ENCODE peak calls at places on chromosomes 11 and 22, in nine cellular contexts. One of them, this sample, is unnamed.

GRCh38 chr11:71496421-71496820 is 30.6 kb upstream of the KRTAP5-7 start:
- DNase-seq in coronary artery: no peak
- DNase-seq in hepatocyte: no peak
- DNase-seq in A549: no peak
- DNase-seq in GM23248: no peak
- DNase-seq in keratinocyte: no peak
- DNase-seq in heart left ventricle: no peak
- DNase-seq in testis: peak; percentile 0
- DNase-seq in pancreas: no peak
- DNase-seq in this sample: no peak

GRCh38 chr22:26526165-26526564 is 13.9 kb upstream of the TFIP11 start:
- DNase-seq in keratinocyte: no peak
- DNase-seq in pancreas: no peak
- DNase-seq in coronary artery: no peak
- DNase-seq in testis: no peak
- DNase-seq in GM23248: no peak
- DNase-seq in heart left ventricle: no peak
- DNase-seq in A549: no peak
- DNase-seq in hepatocyte: no peak
- DNase-seq in this sample: no peak

GRCh38 chr22:22342697-22343602 is 98.4 kb downstream of the VPREB1 start:
- DNase-seq in keratinocyte: peak; percentile 66
- DNase-seq in heart left ventricle: no peak
- DNase-seq in GM23248: peak; percentile 26
- DNase-seq in pancreas: peak; percentile 94
- DNase-seq in hepatocyte: peak; percentile 91
- DNase-seq in A549: peak; percentile 49
- DNase-seq in coronary artery: no peak
- DNase-seq in testis: peak; percentile 81
- DNase-seq in this sample: no peak

GRCh38 chr22:38881464-38881871 is 9.5 kb upstream of the CBX6 start:
- DNase-seq in testis: peak; percentile 67
- DNase-seq in A549: no peak
- DNase-seq in coronary artery: peak; percentile 92
- DNase-seq in heart left ventricle: peak; percentile 56
- DNase-seq in pancreas: no peak
- DNase-seq in keratinocyte: no peak
- DNase-seq in GM23248: peak; percentile 91
- DNase-seq in hepatocyte: no peak
- DNase-seq in this sample: peak; percentile 27

GRCh38 chr22:37631448-37632173 is 7.9 kb upstream of the SH3BP1 start:
- DNase-seq in A549: no peak
- DNase-seq in hepatocyte: no peak
- DNase-seq in keratinocyte: no peak
- DNase-seq in pancreas: no peak
- DNase-seq in GM23248: no peak
- DNase-seq in testis: no peak
- DNase-seq in coronary artery: no peak
- DNase-seq in heart left ventricle: no peak
- DNase-seq in this sample: no peak

GRCh38 chr11:45259607-45260006 is 26.5 kb downstream of the SYT13 start:
- DNase-seq in GM23248: peak; percentile 53
- DNase-seq in testis: no peak
- DNase-seq in heart left ventricle: no peak
- DNase-seq in A549: peak; percentile 46
- DNase-seq in hepatocyte: peak; percentile 53
- DNase-seq in keratinocyte: no peak
- DNase-seq in pancreas: peak; percentile 66
- DNase-seq in coronary artery: no peak
- DNase-seq in this sample: no peak

GRCh38 chr11:67056640-67057409 is at the start of gene RHOD:
- DNase-seq in keratinocyte: no peak
- DNase-seq in A549: no peak
- DNase-seq in hepatocyte: peak; percentile 89
- DNase-seq in GM23248: peak; percentile 68
- DNase-seq in heart left ventricle: peak; percentile 63
- DNase-seq in testis: peak; percentile 46
- DNase-seq in pancreas: peak; percentile 87
- DNase-seq in coronary artery: no peak
- DNase-seq in this sample: no peak

GRCh38 chr22:27317961-27318360 is 483.6 kb downstream of the MN1 start:
- DNase-seq in testis: no peak
- DNase-seq in GM23248: no peak
- DNase-seq in heart left ventricle: no peak
- DNase-seq in pancreas: no peak
- DNase-seq in hepatocyte: peak; percentile 34
- DNase-seq in A549: no peak
- DNase-seq in keratinocyte: no peak
- DNase-seq in coronary artery: no peak
- DNase-seq in this sample: no peak

GRCh38 chr11:124745835-124746620 is 6.0 kb downstream of the VSIG2 start:
- DNase-seq in testis: no peak
- DNase-seq in A549: peak; percentile 24
- DNase-seq in GM23248: peak; percentile 14
- DNase-seq in coronary artery: no peak
- DNase-seq in pancreas: peak; percentile 72
- DNase-seq in heart left ventricle: no peak
- DNase-seq in keratinocyte: no peak
- DNase-seq in hepatocyte: peak; percentile 60
- DNase-seq in this sample: no peak

GRCh38 chr11:33000181-33000580 is 15.5 kb upstream of the DEPDC7 start:
- DNase-seq in testis: no peak
- DNase-seq in keratinocyte: no peak
- DNase-seq in hepatocyte: no peak
- DNase-seq in pancreas: no peak
- DNase-seq in heart left ventricle: no peak
- DNase-seq in coronary artery: no peak
- DNase-seq in GM23248: peak; percentile 80
- DNase-seq in A549: no peak
- DNase-seq in this sample: no peak

GRCh38 chr11:20013346-20014066 is 146.8 kb downstream of the DBX1 start:
- DNase-seq in pancreas: no peak
- DNase-seq in keratinocyte: no peak
- DNase-seq in testis: no peak
- DNase-seq in coronary artery: no peak
- DNase-seq in GM23248: no peak
- DNase-seq in heart left ventricle: peak; percentile 56
- DNase-seq in A549: no peak
- DNase-seq in hepatocyte: peak; percentile 71
- DNase-seq in this sample: no peak

GRCh38 chr11:65126624-65127274 is 4.6 kb downstream of the MRPL49 start:
- DNase-seq in testis: no peak
- DNase-seq in A549: no peak
- DNase-seq in pancreas: no peak
- DNase-seq in coronary artery: no peak
- DNase-seq in hepatocyte: no peak
- DNase-seq in heart left ventricle: peak; percentile 14
- DNase-seq in keratinocyte: no peak
- DNase-seq in GM23248: no peak
- DNase-seq in this sample: no peak

GRCh38 chr11:111469200-111469599 is 43.0 kb downstream of the BTG4 start:
- DNase-seq in heart left ventricle: no peak
- DNase-seq in pancreas: no peak
- DNase-seq in testis: no peak
- DNase-seq in GM23248: peak; percentile 14
- DNase-seq in A549: no peak
- DNase-seq in hepatocyte: no peak
- DNase-seq in coronary artery: peak; percentile 28
- DNase-seq in keratinocyte: no peak
- DNase-seq in this sample: no peak

GRCh38 chr22:46096051-46096450 is 54.3 kb upstream of the PPARA start:
- DNase-seq in pancreas: no peak
- DNase-seq in heart left ventricle: no peak
- DNase-seq in A549: no peak
- DNase-seq in coronary artery: no peak
- DNase-seq in hepatocyte: no peak
- DNase-seq in GM23248: no peak
- DNase-seq in testis: no peak
- DNase-seq in keratinocyte: no peak
- DNase-seq in this sample: no peak
- H3K27ac ChIP-seq in pancreas: peak overlapping the region; percentile 0
- H3K27ac ChIP-seq in heart left ventricle: peak overlapping the region; percentile 1
- H3K27ac ChIP-seq in A549: peak overlapping the region; percentile 56
- H3K27ac ChIP-seq in coronary artery: peak overlapping the region; percentile 100
- H3K27ac ChIP-seq in hepatocyte: no peak overlapping the region
- H3K27ac ChIP-seq in GM23248: peak overlapping the region; percentile 82
- H3K27ac ChIP-seq in testis: peak overlapping the region; percentile 62
- H3K27ac ChIP-seq in keratinocyte: no peak overlapping the region
- H3K27ac ChIP-seq in this sample: peak overlapping the region; percentile 80

GRCh38 chr22:31173386-31174145 is 13.6 kb downstream of the RNF185 start:
- DNase-seq in coronary artery: no peak
- DNase-seq in hepatocyte: peak; percentile 29
- DNase-seq in testis: no peak
- DNase-seq in heart left ventricle: no peak
- DNase-seq in A549: peak; percentile 32
- DNase-seq in pancreas: no peak
- DNase-seq in keratinocyte: no peak
- DNase-seq in GM23248: peak; percentile 93
- DNase-seq in this sample: no peak
- H3K27ac ChIP-seq in coronary artery: peak overlapping the region; percentile 82
- H3K27ac ChIP-seq in hepatocyte: peak overlapping the region; percentile 48
- H3K27ac ChIP-seq in testis: no peak overlapping the region
- H3K27ac ChIP-seq in heart left ventricle: no peak overlapping the region
- H3K27ac ChIP-seq in A549: no peak overlapping the region
- H3K27ac ChIP-seq in pancreas: no peak overlapping the region
- H3K27ac ChIP-seq in keratinocyte: peak overlapping the region; percentile 85
- H3K27ac ChIP-seq in GM23248: peak overlapping the region; percentile 82
- H3K27ac ChIP-seq in this sample: no peak overlapping the region

DNA sequence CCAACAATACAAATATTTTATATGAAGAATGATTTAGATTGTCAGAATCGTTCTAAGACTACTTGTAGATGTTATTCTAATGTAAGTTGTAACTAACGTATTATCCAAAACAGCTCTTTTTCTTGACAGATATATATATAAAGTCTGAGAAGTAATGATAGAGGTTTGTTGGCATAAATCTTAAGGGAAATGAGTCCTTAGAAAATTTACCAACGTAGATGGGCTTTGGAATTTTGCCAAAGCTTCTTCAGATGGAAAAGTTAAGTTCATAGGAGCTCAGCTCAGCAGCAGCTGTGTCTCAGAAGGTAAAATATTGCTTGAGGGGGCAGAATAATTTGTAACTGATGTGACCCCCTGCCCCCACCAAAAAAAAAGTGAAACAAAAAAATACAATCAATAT is 66.7 kb downstream of the BID start:
- DNase-seq in keratinocyte: no peak
- DNase-seq in testis: no peak
- DNase-seq in hepatocyte: no peak
- DNase-seq in A549: no peak
- DNase-seq in GM23248: peak; percentile 72
- DNase-seq in heart left ventricle: no peak
- DNase-seq in coronary artery: no peak
- DNase-seq in pancreas: no peak
- DNase-seq in this sample: no peak
- H3K27ac ChIP-seq in keratinocyte: peak overlapping the region; percentile 13
- H3K27ac ChIP-seq in testis: no peak overlapping the region
- H3K27ac ChIP-seq in hepatocyte: peak overlapping the region; percentile 79
- H3K27ac ChIP-seq in A549: peak overlapping the region; percentile 83
- H3K27ac ChIP-seq in GM23248: peak overlapping the region; percentile 84
- H3K27ac ChIP-seq in heart left ventricle: peak overlapping the region; percentile 63
- H3K27ac ChIP-seq in coronary artery: no peak overlapping the region
- H3K27ac ChIP-seq in pancreas: peak overlapping the region; percentile 62
- H3K27ac ChIP-seq in this sample: peak overlapping the region; percentile 7

GRCh38 chr11:120517390-120518315 is 6.1 kb downstream of the GRIK4 start:
- DNase-seq in heart left ventricle: no peak
- DNase-seq in hepatocyte: peak; percentile 59
- DNase-seq in testis: no peak
- DNase-seq in pancreas: peak; percentile 44
- DNase-seq in A549: no peak
- DNase-seq in keratinocyte: no peak
- DNase-seq in GM23248: no peak
- DNase-seq in coronary artery: no peak
- DNase-seq in this sample: no peak

GRCh38 chr11:120514541-120515121 is 3.1 kb downstream of the GRIK4 start:
- DNase-seq in coronary artery: no peak
- DNase-seq in pancreas: peak; percentile 35
- DNase-seq in A549: no peak
- DNase-seq in heart left ventricle: no peak
- DNase-seq in GM23248: no peak
- DNase-seq in hepatocyte: no peak
- DNase-seq in testis: no peak
- DNase-seq in keratinocyte: no peak
- DNase-seq in this sample: no peak

GRCh38 chr11:120515186-120515723 is 3.7 kb downstream of the GRIK4 start:
- DNase-seq in keratinocyte: no peak
- DNase-seq in pancreas: peak; percentile 10
- DNase-seq in hepatocyte: no peak
- DNase-seq in A549: no peak
- DNase-seq in coronary artery: no peak
- DNase-seq in heart left ventricle: no peak
- DNase-seq in GM23248: no peak
- DNase-seq in testis: no peak
- DNase-seq in this sample: no peak

GRCh38 chr11:120518356-120518755 is 6.8 kb downstream of the GRIK4 start:
- DNase-seq in hepatocyte: no peak
- DNase-seq in GM23248: no peak
- DNase-seq in A549: no peak
- DNase-seq in keratinocyte: no peak
- DNase-seq in pancreas: peak; percentile 24
- DNase-seq in testis: no peak
- DNase-seq in coronary artery: no peak
- DNase-seq in heart left ventricle: no peak
- DNase-seq in this sample: no peak

DNA sequence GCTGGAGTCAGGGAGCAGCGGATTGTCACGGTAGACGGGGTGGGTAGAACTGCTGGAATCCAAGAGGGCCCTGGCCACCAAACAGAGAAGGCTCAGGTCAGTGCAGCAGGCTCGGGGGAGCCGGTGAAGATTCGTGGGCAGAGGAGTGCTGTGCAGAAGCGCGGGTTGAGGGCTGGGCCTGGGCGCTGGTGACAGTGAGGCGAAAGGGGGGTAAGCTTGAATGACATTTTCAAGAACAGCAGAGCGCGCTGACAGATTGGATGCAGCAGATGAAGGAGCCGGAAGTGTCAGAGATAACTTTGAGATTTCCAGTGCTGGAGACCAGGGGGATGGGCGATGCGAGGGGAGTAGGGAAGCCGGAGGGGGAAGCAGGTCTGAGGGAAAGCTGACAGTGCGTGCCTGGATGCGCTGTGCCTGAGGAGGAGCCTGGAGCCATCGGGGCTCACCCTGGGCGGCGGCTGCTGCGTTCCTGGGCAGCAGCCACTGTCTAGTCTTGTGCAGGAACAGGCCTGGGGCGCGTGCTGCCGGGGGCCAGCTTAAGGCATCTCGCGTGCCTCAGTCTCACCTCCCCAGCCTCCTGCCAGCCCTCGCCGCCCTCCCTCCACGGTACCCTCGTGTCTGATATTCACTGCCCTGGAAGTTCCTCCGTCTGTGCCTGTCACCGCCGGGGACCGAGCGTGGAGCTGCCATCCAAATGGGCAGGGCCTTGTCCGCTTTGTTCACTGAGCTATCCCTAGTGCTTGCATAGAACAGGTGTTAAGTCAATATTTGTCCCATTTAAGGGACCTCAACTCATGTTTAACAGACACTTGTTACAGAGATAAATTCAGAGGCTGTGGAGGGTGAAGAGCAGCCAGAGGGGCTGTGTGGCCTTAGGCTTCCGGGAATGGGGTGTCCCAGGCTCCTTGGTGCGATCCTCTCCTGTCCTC is 5.2 kb downstream of the GRIK4 start:
- DNase-seq in keratinocyte: no peak
- DNase-seq in A549: no peak
- DNase-seq in testis: no peak
- DNase-seq in heart left ventricle: no peak
- DNase-seq in coronary artery: no peak
- DNase-seq in pancreas: peak; percentile 56
- DNase-seq in hepatocyte: peak; percentile 38
- DNase-seq in GM23248: peak; percentile 40
- DNase-seq in this sample: no peak
- H3K27ac ChIP-seq in keratinocyte: no peak overlapping the region
- H3K27ac ChIP-seq in A549: no peak overlapping the region
- H3K27ac ChIP-seq in testis: no peak overlapping the region
- H3K27ac ChIP-seq in heart left ventricle: no peak overlapping the region
- H3K27ac ChIP-seq in coronary artery: no peak overlapping the region
- H3K27ac ChIP-seq in pancreas: no peak overlapping the region
- H3K27ac ChIP-seq in hepatocyte: peak overlapping the region; percentile 83
- H3K27ac ChIP-seq in GM23248: no peak overlapping the region
- H3K27ac ChIP-seq in this sample: peak overlapping the region; percentile 55